ENCODE peak calls at places on chromosome 9, in eight cellular contexts. Z is DMS153; J is epithelial cell of esophagus; L is CD8-positive, alpha-beta memory T cell; V is NCI-H1092 treated with DMSO at 0.1 percent for 48 hours; F is caudate nucleus; X is CD8-positive, alpha-beta T cell; D is psoas muscle. N is an unnamed sample.

GRCh38 chr9:9949368-9949767 is 663.4 kb downstream of the PTPRD start:
- DNase-seq in Z (no peak), J (no peak), L (no peak), V (no peak), F (no peak), X (no peak), D (no peak), N (no peak)

GRCh38 chr9:93904649-93905472 is 50.3 kb downstream of the BARX1 start:
- DNase-seq in Z (no peak), J (no peak), L (no peak), V (no peak), F (no peak), X (no peak), D (peak), N (no peak)

GRCh38 chr9:89137548-89138462 is 40.8 kb downstream of the SHC3 start:
- DNase-seq in Z (no peak), J (peak), L (no peak), V (no peak), F (peak), X (no peak), D (peak), N (no peak)

GRCh38 chr9:89252910-89253309 is 58.1 kb upstream of the CKS2 start:
- DNase-seq in Z (no peak), J (no peak), L (no peak), V (no peak), F (no peak), X (no peak), D (no peak), N (no peak)

GRCh38 chr9:136206602-136207333 is 1.8 kb upstream of the LHX3 start:
- DNase-seq in Z (no peak), J (no peak), L (no peak), V (no peak), F (no peak), X (no peak), D (no peak), N (no peak)

GRCh38 chr9:70110194-70111041 is 66.8 kb downstream of the MAMDC2 start:
- DNase-seq in Z (peak), J (no peak), L (no peak), V (peak), F (no peak), X (no peak), D (no peak), N (no peak)

GRCh38 chr9:97046228-97046627 is 7.3 kb upstream of the CTSV start:
- DNase-seq in Z (peak), J (peak), L (no peak), V (no peak), F (peak), X (no peak), D (no peak), N (no peak)

GRCh38 chr9:19127881-19128719 is 808 bp upstream of the PLIN2 start:
- DNase-seq in Z (no peak), J (no peak), L (peak), V (peak), F (no peak), X (peak), D (no peak), N (no peak)

GRCh38 chr9:123928471-123929176 is 1.3 kb downstream of the DENND1A start:
- DNase-seq in Z (no peak), J (no peak), L (no peak), V (no peak), F (no peak), X (no peak), D (no peak), N (no peak)

GRCh38 chr9:121821326-121821725 is 169.9 kb downstream of the DAB2IP start:
- DNase-seq in Z (no peak), J (no peak), L (no peak), V (no peak), F (no peak), X (no peak), D (no peak), N (no peak)

GRCh38 chr9:103319979-103320378 is 324.8 kb downstream of the CYLC2 start:
- DNase-seq in Z (no peak), J (peak), L (no peak), V (no peak), F (no peak), X (no peak), D (no peak), N (no peak)

GRCh38 chr9:124884376-124884775 is 22.4 kb downstream of the ARPC5L start:
- DNase-seq in Z (no peak), J (no peak), L (no peak), V (no peak), F (no peak), X (no peak), D (no peak), N (no peak)

GRCh38 chr9:114588150-114588663 is 638 bp downstream of the ATP6V1G1 start:
- DNase-seq in Z (no peak), J (no peak), L (no peak), V (no peak), F (no peak), X (no peak), D (peak), N (no peak)

GRCh38 chr9:33619666-33620404 is 95.8 kb downstream of the ANKRD18B start:
- DNase-seq in Z (peak), J (peak), L (no peak), V (no peak), F (no peak), X (no peak), D (no peak), N (no peak)

GRCh38 chr9:129867138-129868032 is 32.1 kb downstream of the USP20 start:
- DNase-seq in Z (no peak), J (no peak), L (no peak), V (no peak), F (no peak), X (no peak), D (no peak), N (no peak)

GRCh38 chr9:7293091-7293490 is 506.5 kb downstream of the DMAC1 start:
- DNase-seq in Z (no peak), J (no peak), L (no peak), V (no peak), F (no peak), X (no peak), D (no peak), N (no peak)

GRCh38 chr9:14006586-14007198 is 307.2 kb downstream of the NFIB start:
- DNase-seq in Z (no peak), J (no peak), L (no peak), V (no peak), F (no peak), X (no peak), D (no peak), N (no peak)

N was measured in C1 segment of cervical spinal cord.